ENCODE peak calls at places on chromosome 14, in four cellular contexts. K is HepG2, A is K562, Q is WTC11. Z is an unnamed sample.

GRCh38 chr14:76762617-76763361 is 1.5 kb downstream of the VASH1 start:
- DNase-seq in K (no peak), A (no peak), Q (no peak), Z (no peak)

GRCh38 chr14:92956961-92957360 is 34.0 kb downstream of the CHGA start:
- DNase-seq in K (no peak), A (no peak), Q (no peak), Z (no peak)

GRCh38 chr14:42224053-42224888 is 617.6 kb downstream of the LRFN5 start:
- DNase-seq in K (peak), A (peak), Q (peak), Z (peak)

GRCh38 chr14:101767618-101768362 is 6.3 kb downstream of the PPP2R5C start:
- DNase-seq in K (no peak), A (no peak), Q (no peak), Z (no peak)

GRCh38 chr14:87076146-87076545 is 916.8 kb downstream of the GALC start:
- DNase-seq in K (no peak), A (no peak), Q (no peak), Z (no peak)

GRCh38 chr14:94412671-94413638 is 24.6 kb upstream of the SERPINA1 start:
- DNase-seq in K (peak), A (no peak), Q (peak), Z (no peak)

GRCh38 chr14:75162631-75163030 is 13.8 kb downstream of the TMED10 start:
- DNase-seq in K (no peak), A (no peak), Q (no peak), Z (no peak)

GRCh38 chr14:36068777-36069534 is 107.6 kb downstream of the PTCSC3 start:
- DNase-seq in K (no peak), A (no peak), Q (no peak), Z (no peak)

GRCh38 chr14:34211732-34212131 is 250.3 kb downstream of the SPTSSA start:
- DNase-seq in K (no peak), A (no peak), Q (no peak), Z (peak)
- TF ChIP-seq CREB1 in K (no peak), A (no peak), Q (no peak), Z (no peak)

DNA sequence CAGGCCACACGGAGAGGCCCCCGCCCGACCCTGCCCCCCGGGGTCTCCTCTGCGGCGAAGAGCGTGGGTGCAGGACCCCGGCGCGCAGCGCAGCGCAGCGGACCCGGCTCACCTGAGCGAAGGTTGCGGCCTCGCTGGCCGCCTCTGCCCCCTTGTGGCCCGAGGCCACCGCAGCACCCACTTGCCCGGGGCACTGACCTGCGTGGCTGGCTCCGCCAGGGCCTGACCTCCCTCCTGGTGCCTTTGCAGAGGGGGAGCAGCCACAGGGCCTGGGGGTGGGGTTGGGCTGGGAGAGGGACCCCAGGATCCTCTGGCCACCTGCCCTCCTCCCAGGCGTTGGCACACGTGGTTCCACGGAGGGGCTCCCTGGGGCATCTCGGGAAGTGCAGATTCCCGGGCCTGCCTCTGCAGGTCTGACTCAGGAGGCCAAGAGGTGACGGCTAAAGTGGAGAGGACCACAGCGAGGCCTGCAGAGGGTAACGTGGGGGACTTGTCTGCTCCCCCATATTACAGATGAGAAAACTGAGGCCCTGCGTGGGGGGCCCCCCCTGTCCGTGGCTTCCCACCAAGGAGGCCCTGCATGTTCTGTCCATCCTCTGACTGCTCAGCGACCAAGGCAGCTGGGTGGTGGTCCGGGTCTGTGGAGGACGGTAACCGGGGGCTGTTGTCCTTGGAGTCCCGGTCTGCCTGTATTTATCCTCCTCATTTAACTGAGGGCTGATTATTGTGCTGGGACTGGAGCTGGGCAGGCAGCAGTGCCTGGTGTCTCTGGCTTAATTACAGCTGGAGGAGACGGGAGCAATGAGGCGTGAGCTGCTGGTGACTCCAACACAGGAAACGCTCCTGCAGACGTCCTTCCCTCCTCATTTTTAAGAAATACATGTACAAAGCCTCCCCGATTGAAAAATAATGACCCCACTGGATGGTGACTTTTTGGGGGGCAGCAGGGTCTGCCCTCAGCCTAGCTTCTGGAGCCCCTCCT is 67.9 kb upstream of the BEGAIN start:
- DNase-seq in K (no peak), A (peak), Q (peak), Z (no peak)
- TF ChIP-seq CREB1 in K (no peak), A (no peak), Q (no peak), Z (no peak)

GRCh38 chr14:37230551-37231194 is 32.9 kb downstream of the MIPOL1 start:
- DNase-seq in K (peak), A (peak), Q (no peak), Z (no peak)
- TF ChIP-seq CREB1 in K (no peak), A (no peak), Q (no peak), Z (no peak)

GRCh38 chr14:33986804-33987203 is 35.9 kb upstream of the EGLN3 start:
- DNase-seq in K (no peak), A (no peak), Q (no peak), Z (no peak)
- TF ChIP-seq CREB1 in K (no peak), A (no peak), Q (no peak), Z (no peak)

DNA sequence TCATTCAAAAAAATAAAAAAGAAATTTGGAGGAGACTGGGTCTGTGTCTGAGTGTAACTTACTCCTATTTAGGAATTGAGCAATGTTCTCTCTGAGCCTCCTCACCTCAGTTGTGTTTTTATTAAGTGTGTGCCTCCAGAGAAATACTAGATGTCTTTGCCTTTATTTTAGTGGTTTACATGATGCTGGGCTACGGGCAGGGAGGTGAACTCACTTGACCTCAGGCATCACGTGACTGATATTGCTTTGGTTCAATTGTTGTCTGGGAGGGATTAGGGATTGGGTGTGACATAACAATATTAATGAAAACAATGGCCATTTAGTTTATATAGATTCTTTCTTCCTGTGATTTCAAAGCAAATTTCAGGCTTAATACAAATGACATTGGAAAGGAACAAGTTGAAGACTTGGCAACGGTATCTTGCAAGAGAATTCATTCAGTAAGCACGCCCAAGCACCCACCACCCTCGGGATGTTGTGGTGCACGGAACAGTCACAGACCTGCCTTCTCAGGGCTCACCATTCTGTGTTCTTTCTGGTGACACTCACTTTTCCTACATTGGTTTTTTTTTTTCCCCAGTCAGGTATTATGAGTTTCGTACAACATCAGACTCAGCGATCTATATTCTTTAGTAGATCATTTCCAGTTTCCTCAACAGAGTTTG is 77.5 kb downstream of the BMP4 start:
- DNase-seq in K (no peak), A (no peak), Q (no peak), Z (no peak)
- TF ChIP-seq CREB1 in K (no peak), A (no peak), Q (no peak), Z (no peak)

GRCh38 chr14:90609376-90609775 is 206.9 kb downstream of the TTC7B start:
- DNase-seq in K (no peak), A (no peak), Q (no peak), Z (no peak)
- TF ChIP-seq CREB1 in K (no peak), A (no peak), Q (no peak), Z (no peak)

GRCh38 chr14:96407980-96408570 is 16.1 kb downstream of the AK7 start:
- DNase-seq in K (no peak), A (peak), Q (no peak), Z (no peak)
- TF ChIP-seq CREB1 in K (no peak), A (no peak), Q (no peak), Z (no peak)

DNA sequence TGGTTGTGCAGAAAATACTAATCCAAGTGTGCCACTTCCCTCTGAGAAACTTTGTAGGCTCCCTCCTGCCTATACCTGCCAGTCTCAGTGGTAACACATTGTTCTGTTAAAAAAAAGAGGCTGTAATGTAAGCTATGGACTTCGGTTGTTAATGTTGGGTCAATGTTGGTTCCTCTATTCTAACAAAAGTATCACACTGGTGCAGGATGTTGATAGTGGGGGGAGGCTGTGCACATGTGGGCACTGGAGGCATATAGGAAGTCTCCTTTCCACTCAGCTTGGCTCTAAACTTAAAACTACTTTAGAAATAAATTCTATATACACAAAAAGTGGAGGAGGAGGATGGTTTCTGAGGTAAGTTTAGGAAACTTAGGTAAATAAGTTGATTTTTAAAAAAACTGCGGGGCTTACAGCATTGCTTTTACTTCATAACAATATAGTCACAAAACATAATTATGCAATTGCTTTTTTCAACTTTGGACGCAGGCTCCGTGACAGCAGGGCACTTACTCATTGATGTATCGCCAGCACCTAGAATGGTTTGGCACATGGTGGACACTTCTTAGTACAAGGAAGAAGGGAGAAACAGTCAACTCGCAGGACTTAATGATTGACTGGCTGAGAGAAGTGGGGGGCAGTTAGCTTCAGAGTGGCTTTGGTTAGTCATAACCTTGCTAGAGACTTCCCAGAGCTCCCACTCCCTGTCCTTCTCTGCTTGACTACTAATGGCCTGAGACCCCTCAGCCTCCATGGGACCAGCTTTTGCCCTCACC is 7.9 kb upstream of the NYNRIN start:
- DNase-seq in K (no peak), A (no peak), Q (no peak), Z (no peak)
- TF ChIP-seq CREB1 in K (no peak), A (no peak), Q (no peak), Z (no peak)

GRCh38 chr14:68824517-68825347 is 31.9 kb upstream of the ZFP36L1 start:
- DNase-seq in K (peak), A (peak), Q (peak), Z (no peak)
- TF ChIP-seq CREB1 in K (no peak), A (no peak), Q (no peak), Z (no peak)

Z was measured in GM12878.